ENCODE peak calls at places on chromosomes 3 and 15, in six cellular contexts. K is right cardiac atrium; I is AG09309; D is stimulated activated CD4-positive, alpha-beta T cell treated with anti-CD3 and anti-CD28 coated beads, Interleukin-1b, Interleukin-23, amount 100 ng/mL, for 24 hours; Q is Peyer's patch; M is EH. U is an unnamed sample.

GRCh38 chr3:184635126-184635525 is 73.5 kb downstream of the EPHB3 start:
- DNase-seq in Q (no peak), M (no peak), I (no peak), D (no peak), K (peak), U (no peak)

GRCh38 chr15:72312605-72313447 is 7.1 kb downstream of the CELF6 start:
- DNase-seq in M (peak), I (no peak), D (peak), Q (peak), K (peak), U (peak)

GRCh38 chr15:99442268-99442897 is 123.4 kb upstream of the MEF2A start:
- DNase-seq in D (no peak), K (peak), Q (peak), M (peak), I (peak), U (no peak)

GRCh38 chr3:8443829-8444791 is 57.5 kb upstream of the LMCD1 start:
- DNase-seq in K (peak), Q (peak), I (peak), M (peak), D (no peak), U (peak)

GRCh38 chr3:122092460-122093165 is 37.5 kb downstream of the CD86 start:
- DNase-seq in Q (peak), M (peak), D (peak), K (peak), I (no peak), U (no peak)

GRCh38 chr3:12981631-12982265 is 91.5 kb downstream of the IQSEC1 start:
- DNase-seq in M (no peak), I (no peak), D (no peak), K (no peak), Q (no peak), U (no peak)

GRCh38 chr3:99575683-99576082 is 62.7 kb upstream of the COL8A1 start:
- DNase-seq in K (no peak), M (no peak), I (no peak), Q (no peak), D (no peak), U (no peak)

GRCh38 chr15:61080209-61081027 is 148.7 kb downstream of the RORA start:
- DNase-seq in Q (no peak), M (no peak), K (no peak), D (no peak), I (no peak), U (no peak)

GRCh38 chr3:11381563-11381962 is 109.4 kb downstream of the ATG7 start:
- DNase-seq in Q (no peak), D (no peak), I (no peak), M (no peak), K (no peak), U (no peak)

GRCh38 chr3:51940648-51941421 is 869 bp downstream of the RRP9 start:
- DNase-seq in I (no peak), Q (no peak), M (peak), D (no peak), K (no peak), U (no peak)

GRCh38 chr3:30670292-30670691 is 63.9 kb downstream of the TGFBR2 start:
- DNase-seq in K (no peak), I (no peak), M (no peak), D (no peak), Q (no peak), U (no peak)

GRCh38 chr3:58938057-58938456 is 111.8 kb downstream of the CFAP20DC start:
- DNase-seq in I (no peak), M (no peak), K (no peak), D (no peak), Q (no peak), U (no peak)

GRCh38 chr3:46110701-46111493 is 83.6 kb upstream of the XCR1 start:
- DNase-seq in M (peak), K (no peak), D (no peak), Q (no peak), I (peak), U (no peak)

GRCh38 chr3:86793786-86794185 is 197.2 kb downstream of the VGLL3 start:
- DNase-seq in D (no peak), K (no peak), I (peak), M (peak), Q (no peak), U (no peak)

GRCh38 chr3:101725192-101725889 is 927 bp downstream of the CEP97 start:
- DNase-seq in M (peak), I (no peak), K (peak), Q (peak), D (peak), U (no peak)

GRCh38 chr3:140198242-140198641 is 263.3 kb downstream of the CLSTN2 start:
- DNase-seq in K (no peak), I (no peak), M (no peak), Q (no peak), D (no peak), U (peak)

GRCh38 chr3:100329800-100330489 is 4.6 kb upstream of the NIT2 start:
- DNase-seq in M (no peak), K (no peak), D (no peak), I (no peak), Q (no peak), U (no peak)

GRCh38 chr3:71392277-71392676 is 191.3 kb downstream of the FOXP1 start:
- DNase-seq in I (no peak), M (no peak), K (no peak), Q (no peak), D (no peak), U (no peak)

GRCh38 chr15:45372032-45372995 is 6.0 kb downstream of the GATM start:
- DNase-seq in Q (no peak), D (no peak), K (no peak), M (no peak), I (no peak), U (no peak)

GRCh38 chr15:64888336-64888735 is 23.4 kb upstream of the ANKDD1A start:
- DNase-seq in M (no peak), K (no peak), D (no peak), I (no peak), Q (no peak), U (no peak)

GRCh38 chr15:31869640-31870335 is 160.5 kb upstream of the CHRNA7 start:
- DNase-seq in I (no peak), M (no peak), D (no peak), K (peak), Q (no peak), U (no peak)

GRCh38 chr15:80202641-80203360 is 49.2 kb downstream of the CTXND1 start:
- DNase-seq in I (no peak), D (no peak), K (no peak), M (peak), Q (no peak), U (no peak)

GRCh38 chr3:60809857-60810256 is 441.4 kb downstream of the FHIT start:
- DNase-seq in I (peak), M (peak), K (no peak), D (no peak), Q (no peak), U (no peak)

U was measured in amygdala.